ENCODE peak calls at places on chromosomes 16 and 17, in eight cellular contexts. X is A673; T is tibial artery; V is GM12865; M is activated CD4-positive, alpha-beta T cell treated with anti-CD3 and anti-CD28 coated beads, Interleukin-2, amount 50 U/mL, for 1 hour; I is NCI-H774; U is A549; G is AG04449. J is an unnamed sample.

GRCh38 chr16:12639044-12639443 is 164.6 kb downstream of the CPPED1 start:
- DNase-seq in I (no peak), M (no peak), V (no peak), U (no peak), T (no peak), X (no peak), G (peak; percentile 23), J (no peak)

GRCh38 chr17:80983545-80983944 is 8.1 kb upstream of the CHMP6 start:
- DNase-seq in X (no peak), M (no peak), V (no peak), I (no peak), U (no peak), G (no peak), T (no peak), J (no peak)

GRCh38 chr17:68462381-68463210 is 5.3 kb upstream of the WIPI1 start:
- DNase-seq in T (no peak), M (peak; percentile 49), X (peak; percentile 90), I (peak; percentile 96), V (peak; percentile 93), G (peak; percentile 33), U (peak; percentile 84), J (peak; percentile 56)

GRCh38 chr16:63467513-63467912 is 1431.3 kb upstream of the CDH8 start:
- DNase-seq in I (no peak), G (no peak), T (no peak), M (no peak), X (no peak), U (no peak), V (no peak), J (no peak)

GRCh38 chr17:38918129-38918913 is 7.1 kb upstream of the LASP1NB start:
- DNase-seq in X (no peak), U (no peak), T (no peak), I (no peak), M (no peak), V (no peak), G (no peak), J (no peak)

GRCh38 chr17:76359375-76359774 is 5.7 kb upstream of the PRPSAP1 start:
- DNase-seq in M (no peak), X (no peak), I (no peak), U (no peak), G (no peak), V (no peak), T (no peak), J (no peak)

GRCh38 chr17:5110816-5111215 is 862 bp downstream of the ZNF232 start:
- DNase-seq in V (peak; percentile 28), T (no peak), U (no peak), M (no peak), G (no peak), I (no peak), X (peak; percentile 10), J (peak; percentile 36)

GRCh38 chr17:29586676-29587469 is 2.6 kb downstream of the GIT1 start:
- DNase-seq in T (no peak), U (no peak), X (no peak), G (no peak), I (no peak), V (no peak), M (no peak), J (no peak)

J was measured in GM20000.